ENCODE peak calls at places on chromosomes 13 and 19, in ten cellular contexts. R is lung; F is right lobe of liver; Z is dermis blood vessel endothelial cell; A is memory B cell; E is activated T-cell treated with anti-CD3 and anti-CD28 coated beads for 1 hour; O is tibial artery; P is activated effector memory CD4-positive, alpha-beta T cell treated with anti-CD3 and anti-CD28 coated beads, Interleukin-2, amount 50 U/mL, for 16 hours; Q is stimulated activated CD4-positive, alpha-beta T cell treated with anti-CD3 and anti-CD28 coated beads, Interleukin-12 subunit alpha, Interleukin-12 subunit beta, amount 100 ng/mL, for 24 hours; H is ELF-1. V is an unnamed sample.
A peak's percentile ranks its signal among the peaks of the same experiment; 100 is the strongest.

GRCh38 chr13:42804244-42804868 is 23.0 kb downstream of the FAM216B start:
- DNase-seq in R (no peak), F (no peak), Z (no peak), A (no peak), E (no peak), O (no peak), P (no peak), Q (no peak), H (no peak), V (no peak)

GRCh38 chr13:95100525-95101121 is 200.6 kb downstream of the ABCC4 start:
- DNase-seq in R (no peak), F (no peak), Z (peak; percentile 54), A (no peak), E (no peak), O (no peak), P (no peak), Q (no peak), H (no peak), V (no peak)

GRCh38 chr19:43674630-43674982 is 4.6 kb upstream of the PLAUR start:
- DNase-seq in R (no peak), F (peak; percentile 51), Z (no peak), A (no peak), E (no peak), O (no peak), P (no peak), Q (no peak), H (no peak), V (no peak)

GRCh38 chr19:8311461-8312260 is 3.5 kb upstream of the CD320 start:
- DNase-seq in R (no peak), F (peak; percentile 51), Z (peak; percentile 44), A (no peak), E (no peak), O (peak; percentile 68), P (peak; percentile 37), Q (no peak), H (no peak), V (no peak)

GRCh38 chr19:33456076-33456844 is 65.3 kb downstream of the PEPD start:
- DNase-seq in R (no peak), F (peak; percentile 38), Z (no peak), A (no peak), E (no peak), O (peak; percentile 55), P (peak; percentile 43), Q (no peak), H (no peak), V (no peak)

GRCh38 chr19:5358173-5358800 is 17.7 kb upstream of the PTPRS start:
- DNase-seq in R (no peak), F (no peak), Z (peak; percentile 28), A (no peak), E (no peak), O (no peak), P (no peak), Q (no peak), H (peak; percentile 32), V (no peak)

GRCh38 chr19:8702350-8702749 is 3.8 kb upstream of the ACTL9 start:
- DNase-seq in R (no peak), F (no peak), Z (no peak), A (no peak), E (no peak), O (no peak), P (peak; percentile 73), Q (peak; percentile 22), H (no peak), V (no peak)

GRCh38 chr19:461664-462551 is 1.1 kb upstream of the SHC2 start:
- DNase-seq in R (no peak), F (peak; percentile 90), Z (no peak), A (no peak), E (no peak), O (no peak), P (no peak), Q (no peak), H (no peak), V (peak; percentile 95)

GRCh38 chr19:36139473-36140288 is at the start of gene CAPNS1:
- DNase-seq in R (peak; percentile 97), F (peak; percentile 99), Z (peak; percentile 98), A (peak; percentile 93), E (peak; percentile 86), O (peak; percentile 99), P (peak; percentile 97), Q (peak; percentile 92), H (peak; percentile 98), V (peak; percentile 87)

GRCh38 chr19:2755448-2755705 is 15.6 kb upstream of the SLC39A3 start:
- DNase-seq in R (no peak), F (no peak), Z (no peak), A (no peak), E (no peak), O (no peak), P (no peak), Q (no peak), H (no peak), V (no peak)

GRCh38 chr13:97003071-97003470 is 8.8 kb upstream of the OXGR1 start:
- DNase-seq in R (no peak), F (no peak), Z (no peak), A (no peak), E (no peak), O (no peak), P (no peak), Q (no peak), H (no peak), V (no peak)

GRCh38 chr13:75541287-75541686 is 3.6 kb upstream of the COMMD6 start:
- DNase-seq in R (no peak), F (no peak), Z (no peak), A (no peak), E (no peak), O (no peak), P (no peak), Q (no peak), H (no peak), V (no peak)

GRCh38 chr13:99086869-99087129 is 108.9 kb upstream of the DOCK9 start:
- DNase-seq in R (no peak), F (peak; percentile 57), Z (peak; percentile 47), A (no peak), E (peak; percentile 30), O (peak; percentile 74), P (peak; percentile 79), Q (peak; percentile 32), H (no peak), V (no peak)

GRCh38 chr13:109212630-109213029 is 573.8 kb downstream of the IRS2 start:
- DNase-seq in R (no peak), F (no peak), Z (no peak), A (no peak), E (no peak), O (no peak), P (no peak), Q (no peak), H (no peak), V (no peak)

GRCh38 chr13:72788831-72789230 is 6.9 kb downstream of the PIBF1 start:
- DNase-seq in R (no peak), F (no peak), Z (no peak), A (no peak), E (no peak), O (no peak), P (no peak), Q (no peak), H (no peak), V (no peak)

GRCh38 chr13:31174018-31174417 is 12.3 kb upstream of the HSPH1 start:
- DNase-seq in R (no peak), F (no peak), Z (no peak), A (no peak), E (no peak), O (no peak), P (no peak), Q (no peak), H (no peak), V (no peak)

GRCh38 chr13:112510002-112510780 is 77.8 kb downstream of the TUBGCP3 start:
- DNase-seq in R (peak; percentile 46), F (no peak), Z (peak; percentile 77), A (no peak), E (no peak), O (no peak), P (no peak), Q (no peak), H (peak; percentile 84), V (peak; percentile 40)

GRCh38 chr13:80755925-80756324 is 415.0 kb upstream of the SPRY2 start:
- DNase-seq in R (no peak), F (no peak), Z (no peak), A (no peak), E (no peak), O (no peak), P (no peak), Q (no peak), H (no peak), V (no peak)

GRCh38 chr13:34035178-34035577 is 217.2 kb downstream of the RFC3 start:
- DNase-seq in R (no peak), F (no peak), Z (no peak), A (no peak), E (no peak), O (no peak), P (no peak), Q (no peak), H (no peak), V (no peak)

GRCh38 chr13:51113186-51113881 is 2.3 kb upstream of the C13orf42 start:
- DNase-seq in R (no peak), F (no peak), Z (no peak), A (no peak), E (no peak), O (no peak), P (no peak), Q (no peak), H (peak; percentile 15), V (no peak)

GRCh38 chr13:105627270-105627669 is 908.2 kb downstream of the EFNB2 start:
- DNase-seq in R (no peak), F (no peak), Z (no peak), A (no peak), E (no peak), O (peak; percentile 72), P (no peak), Q (no peak), H (no peak), V (no peak)

GRCh38 chr19:49331616-49332055 is 3.6 kb upstream of the CD37 start:
- DNase-seq in R (no peak), F (peak; percentile 84), Z (peak; percentile 64), A (peak; percentile 45), E (no peak), O (peak; percentile 59), P (peak; percentile 86), Q (peak; percentile 39), H (peak; percentile 53), V (no peak)

V was measured in D721Med.